ENCODE peak calls at places on chromosomes 13 and 19, in four cellular contexts. R is NCI-H526, G is MV-4-11, J is gastrocnemius medialis. Q is an unnamed sample.

GRCh38 chr19:29666634-29667389 is 1.6 kb downstream of the PLEKHF1 start:
- DNase-seq in R (no peak), G (peak; percentile 15), J (peak; percentile 61), Q (peak; percentile 95)

GRCh38 chr13:111911754-111912452 is 155.0 kb upstream of the SOX1 start:
- DNase-seq in R (no peak), G (no peak), J (no peak), Q (no peak)

GRCh38 chr13:110520431-110521295 is 40.9 kb downstream of the RAB20 start:
- DNase-seq in R (no peak), G (peak; percentile 96), J (peak; percentile 89), Q (peak; percentile 86)

GRCh38 chr19:12868540-12869112 is 12.6 kb downstream of the DNASE2 start:
- DNase-seq in R (peak; percentile 19), G (no peak), J (no peak), Q (no peak)

GRCh38 chr13:27620377-27621115 is at the start of gene LNX2:
- DNase-seq in R (peak; percentile 99), G (peak; percentile 92), J (peak; percentile 99), Q (peak; percentile 97)

GRCh38 chr13:51849145-51850101 is 4.4 kb upstream of the TMEM272 start:
- DNase-seq in R (peak; percentile 67), G (peak; percentile 66), J (no peak), Q (no peak)

GRCh38 chr19:3671680-3672574 is 28.3 kb downstream of the PIP5K1C start:
- DNase-seq in R (no peak), G (peak; percentile 38), J (no peak), Q (no peak)

GRCh38 chr19:1769645-1769985 is 16.3 kb downstream of the ONECUT3 start:
- DNase-seq in R (no peak), G (no peak), J (no peak), Q (no peak)

GRCh38 chr13:36251528-36251927 is 37.2 kb upstream of the SOHLH2 start:
- DNase-seq in R (no peak), G (peak; percentile 64), J (no peak), Q (no peak)

GRCh38 chr19:42253245-42254082 is 1.5 kb downstream of the ERF start:
- DNase-seq in R (peak; percentile 89), G (peak; percentile 68), J (peak; percentile 45), Q (peak; percentile 69)

GRCh38 chr13:79528759-79529191 is 47.8 kb downstream of the NDFIP2 start:
- DNase-seq in R (no peak), G (no peak), J (no peak), Q (no peak)

GRCh38 chr13:90968510-90968909 is 379.0 kb upstream of the MIR17HG start:
- DNase-seq in R (peak; percentile 55), G (peak; percentile 37), J (no peak), Q (no peak)

GRCh38 chr19:29211562-29212416 is 1.2 kb downstream of the UQCRFS1 start:
- DNase-seq in R (no peak), G (peak; percentile 15), J (no peak), Q (no peak)

GRCh38 chr19:3554254-3555083 is 2.9 kb downstream of the MFSD12 start:
- DNase-seq in R (no peak), G (peak; percentile 44), J (no peak), Q (no peak)

GRCh38 chr13:93776936-93777335 is 550.3 kb downstream of the GPC6 start:
- DNase-seq in R (no peak), G (no peak), J (no peak), Q (no peak)

GRCh38 chr13:73793361-73793760 is 340.8 kb downstream of the KLF12 start:
- DNase-seq in R (no peak), G (no peak), J (no peak), Q (no peak)

GRCh38 chr13:45362939-45363338 is 22.0 kb upstream of the TPT1 start:
- DNase-seq in R (no peak), G (peak; percentile 74), J (no peak), Q (no peak)

GRCh38 chr13:92187378-92187989 is 789.1 kb downstream of the GPC5 start:
- DNase-seq in R (peak; percentile 74), G (peak; percentile 20), J (no peak), Q (peak; percentile 23)

GRCh38 chr13:36418022-36418805 is 14.1 kb upstream of the CCNA1 start:
- DNase-seq in R (no peak), G (peak; percentile 99), J (no peak), Q (no peak)

GRCh38 chr13:104461049-104461448 is 1394.8 kb upstream of the SLC10A2 start:
- DNase-seq in R (no peak), G (no peak), J (no peak), Q (no peak)

GRCh38 chr19:6354098-6354674 is 7.1 kb upstream of the CLPP start:
- DNase-seq in R (peak; percentile 12), G (no peak), J (no peak), Q (no peak)

GRCh38 chr19:18069383-18069782 is 17.4 kb downstream of the IL12RB1 start:
- DNase-seq in R (no peak), G (no peak), J (no peak), Q (no peak)

GRCh38 chr13:96297360-96297759 is 207.5 kb downstream of the HS6ST3 start:
- DNase-seq in R (no peak), G (no peak), J (no peak), Q (no peak)

GRCh38 chr13:81017525-81018152 is 676.7 kb upstream of the SPRY2 start:
- DNase-seq in R (peak; percentile 80), G (peak; percentile 27), J (no peak), Q (no peak)

GRCh38 chr19:33763661-33764343 is 32.9 kb upstream of the KCTD15 start:
- DNase-seq in R (peak; percentile 99), G (no peak), J (no peak), Q (no peak)

GRCh38 chr13:84607614-84608013 is 725.3 kb upstream of the SLITRK1 start:
- DNase-seq in R (no peak), G (no peak), J (no peak), Q (no peak)

GRCh38 chr13:96214804-96215445 is 125.0 kb downstream of the HS6ST3 start:
- DNase-seq in R (no peak), G (no peak), J (no peak), Q (no peak)

GRCh38 chr13:42597505-42597904 is 23.6 kb downstream of the TNFSF11 start:
- DNase-seq in R (peak; percentile 33), G (no peak), J (no peak), Q (no peak)

GRCh38 chr13:66329988-66330429 is 900.1 kb downstream of the PCDH9 start:
- DNase-seq in R (no peak), G (peak; percentile 97), J (no peak), Q (no peak)

GRCh38 chr13:29704648-29705047 is 109.2 kb upstream of the SLC7A1 start:
- DNase-seq in R (no peak), G (no peak), J (no peak), Q (no peak)

GRCh38 chr13:102440259-102440936 is 38.5 kb upstream of the FGF14 start:
- DNase-seq in R (no peak), G (no peak), J (no peak), Q (no peak)

GRCh38 chr19:35856001-35856400 is 710 bp upstream of the KIRREL2 start:
- DNase-seq in R (peak; percentile 64), G (no peak), J (no peak), Q (no peak)

GRCh38 chr13:102040812-102041211 is 361.0 kb downstream of the FGF14 start:
- DNase-seq in R (no peak), G (no peak), J (no peak), Q (no peak)

GRCh38 chr19:33520844-33521479 is 629 bp downstream of the PEPD start:
- DNase-seq in R (peak; percentile 19), G (no peak), J (no peak), Q (no peak)

Q was measured in lower leg skin.